ENCODE peak calls at places on chromosomes 13 and 19, in nine cellular contexts. One of them, this sample, is unnamed.

GRCh38 chr13:52353116-52353718 is 52.8 kb downstream of the THSD1 start:
- DNase-seq in stomach: no peak
- DNase-seq in K562: no peak
- DNase-seq in SK-N-SH: no peak
- DNase-seq in tibial nerve: no peak
- DNase-seq in HepG2: no peak
- DNase-seq in suprapubic skin: no peak
- DNase-seq in transverse colon: no peak
- DNase-seq in ovary: no peak
- DNase-seq in this sample: no peak

GRCh38 chr19:49442793-49443365 is 1.6 kb upstream of the SLC17A7 start:
- DNase-seq in stomach: peak; percentile 90
- DNase-seq in K562: peak; percentile 85
- DNase-seq in SK-N-SH: peak; percentile 91
- DNase-seq in tibial nerve: peak; percentile 96
- DNase-seq in HepG2: peak; percentile 86
- DNase-seq in suprapubic skin: peak; percentile 99
- DNase-seq in transverse colon: peak; percentile 96
- DNase-seq in ovary: peak; percentile 90
- DNase-seq in this sample: peak; percentile 97

GRCh38 chr13:80379245-80379644 is 38.3 kb upstream of the SPRY2 start:
- DNase-seq in stomach: no peak
- DNase-seq in K562: no peak
- DNase-seq in SK-N-SH: no peak
- DNase-seq in tibial nerve: no peak
- DNase-seq in HepG2: no peak
- DNase-seq in suprapubic skin: no peak
- DNase-seq in transverse colon: no peak
- DNase-seq in ovary: no peak
- DNase-seq in this sample: no peak

GRCh38 chr13:95150555-95150954 is 150.7 kb downstream of the ABCC4 start:
- DNase-seq in stomach: no peak
- DNase-seq in K562: no peak
- DNase-seq in SK-N-SH: no peak
- DNase-seq in tibial nerve: no peak
- DNase-seq in HepG2: peak; percentile 7
- DNase-seq in suprapubic skin: no peak
- DNase-seq in transverse colon: no peak
- DNase-seq in ovary: no peak
- DNase-seq in this sample: no peak

GRCh38 chr13:101515504-101515903 is 63.0 kb downstream of the ITGBL1 start:
- DNase-seq in stomach: no peak
- DNase-seq in K562: no peak
- DNase-seq in SK-N-SH: no peak
- DNase-seq in tibial nerve: no peak
- DNase-seq in HepG2: no peak
- DNase-seq in suprapubic skin: no peak
- DNase-seq in transverse colon: no peak
- DNase-seq in ovary: no peak
- DNase-seq in this sample: no peak

GRCh38 chr13:81874681-81875661 is 1534.0 kb upstream of the SPRY2 start:
- DNase-seq in stomach: no peak
- DNase-seq in K562: no peak
- DNase-seq in SK-N-SH: no peak
- DNase-seq in tibial nerve: no peak
- DNase-seq in HepG2: peak; percentile 10
- DNase-seq in suprapubic skin: no peak
- DNase-seq in transverse colon: no peak
- DNase-seq in ovary: no peak
- DNase-seq in this sample: no peak

GRCh38 chr13:47499358-47500150 is 501.5 kb downstream of the SUCLA2 start:
- DNase-seq in stomach: no peak
- DNase-seq in K562: no peak
- DNase-seq in SK-N-SH: no peak
- DNase-seq in tibial nerve: no peak
- DNase-seq in HepG2: no peak
- DNase-seq in suprapubic skin: no peak
- DNase-seq in transverse colon: no peak
- DNase-seq in ovary: no peak
- DNase-seq in this sample: no peak

GRCh38 chr19:49932731-49933131 is 3.4 kb upstream of the NUP62 start:
- DNase-seq in stomach: no peak
- DNase-seq in K562: no peak
- DNase-seq in SK-N-SH: no peak
- DNase-seq in tibial nerve: no peak
- DNase-seq in HepG2: no peak
- DNase-seq in suprapubic skin: no peak
- DNase-seq in transverse colon: no peak
- DNase-seq in ovary: no peak
- DNase-seq in this sample: no peak

GRCh38 chr19:2827840-2828489 is 8.3 kb downstream of the ZNF554 start:
- DNase-seq in stomach: no peak
- DNase-seq in K562: no peak
- DNase-seq in SK-N-SH: no peak
- DNase-seq in tibial nerve: no peak
- DNase-seq in HepG2: no peak
- DNase-seq in suprapubic skin: no peak
- DNase-seq in transverse colon: no peak
- DNase-seq in ovary: no peak
- DNase-seq in this sample: no peak

GRCh38 chr19:43624933-43625332 is 5.5 kb upstream of the ZNF428 start:
- DNase-seq in stomach: peak; percentile 70
- DNase-seq in K562: peak; percentile 87
- DNase-seq in SK-N-SH: no peak
- DNase-seq in tibial nerve: peak; percentile 28
- DNase-seq in HepG2: no peak
- DNase-seq in suprapubic skin: no peak
- DNase-seq in transverse colon: peak; percentile 82
- DNase-seq in ovary: peak; percentile 44
- DNase-seq in this sample: no peak

GRCh38 chr13:20426766-20427448 is 98.8 kb downstream of the CRYL1 start:
- DNase-seq in stomach: no peak
- DNase-seq in K562: no peak
- DNase-seq in SK-N-SH: no peak
- DNase-seq in tibial nerve: no peak
- DNase-seq in HepG2: no peak
- DNase-seq in suprapubic skin: no peak
- DNase-seq in transverse colon: no peak
- DNase-seq in ovary: no peak
- DNase-seq in this sample: no peak

GRCh38 chr13:90447735-90448103 is 899.8 kb upstream of the MIR17HG start:
- DNase-seq in stomach: no peak
- DNase-seq in K562: no peak
- DNase-seq in SK-N-SH: no peak
- DNase-seq in tibial nerve: no peak
- DNase-seq in HepG2: no peak
- DNase-seq in suprapubic skin: no peak
- DNase-seq in transverse colon: no peak
- DNase-seq in ovary: no peak
- DNase-seq in this sample: no peak

GRCh38 chr19:57559008-57559403 is 657 bp downstream of the ZNF550 start:
- DNase-seq in stomach: no peak
- DNase-seq in K562: peak; percentile 19
- DNase-seq in SK-N-SH: peak; percentile 54
- DNase-seq in tibial nerve: no peak
- DNase-seq in HepG2: peak; percentile 12
- DNase-seq in suprapubic skin: no peak
- DNase-seq in transverse colon: peak; percentile 10
- DNase-seq in ovary: no peak
- DNase-seq in this sample: no peak

GRCh38 chr19:2469102-2469914 is 6.6 kb upstream of the GADD45B start:
- DNase-seq in stomach: no peak
- DNase-seq in K562: peak; percentile 57
- DNase-seq in SK-N-SH: no peak
- DNase-seq in tibial nerve: no peak
- DNase-seq in HepG2: no peak
- DNase-seq in suprapubic skin: no peak
- DNase-seq in transverse colon: no peak
- DNase-seq in ovary: no peak
- DNase-seq in this sample: no peak

GRCh38 chr19:35868172-35868822 is at the start of gene APLP1:
- DNase-seq in stomach: peak; percentile 86
- DNase-seq in K562: peak; percentile 91
- DNase-seq in SK-N-SH: peak; percentile 92
- DNase-seq in tibial nerve: no peak
- DNase-seq in HepG2: peak; percentile 14
- DNase-seq in suprapubic skin: no peak
- DNase-seq in transverse colon: peak; percentile 59
- DNase-seq in ovary: peak; percentile 45
- DNase-seq in this sample: peak; percentile 79

GRCh38 chr13:72198967-72199601 is 332.1 kb upstream of the DACH1 start:
- DNase-seq in stomach: no peak
- DNase-seq in K562: no peak
- DNase-seq in SK-N-SH: no peak
- DNase-seq in tibial nerve: no peak
- DNase-seq in HepG2: peak; percentile 3
- DNase-seq in suprapubic skin: no peak
- DNase-seq in transverse colon: no peak
- DNase-seq in ovary: no peak
- DNase-seq in this sample: no peak

GRCh38 chr13:72194531-72194930 is 327.5 kb upstream of the DACH1 start:
- DNase-seq in stomach: no peak
- DNase-seq in K562: no peak
- DNase-seq in SK-N-SH: no peak
- DNase-seq in tibial nerve: no peak
- DNase-seq in HepG2: no peak
- DNase-seq in suprapubic skin: no peak
- DNase-seq in transverse colon: peak; percentile 74
- DNase-seq in ovary: no peak
- DNase-seq in this sample: no peak

GRCh38 chr13:72199640-72200039 is 332.6 kb upstream of the DACH1 start:
- DNase-seq in stomach: no peak
- DNase-seq in K562: no peak
- DNase-seq in SK-N-SH: no peak
- DNase-seq in tibial nerve: no peak
- DNase-seq in HepG2: no peak
- DNase-seq in suprapubic skin: no peak
- DNase-seq in transverse colon: no peak
- DNase-seq in ovary: no peak
- DNase-seq in this sample: no peak

GRCh38 chr13:72198042-72198441 is 331.0 kb upstream of the DACH1 start:
- DNase-seq in stomach: no peak
- DNase-seq in K562: no peak
- DNase-seq in SK-N-SH: no peak
- DNase-seq in tibial nerve: no peak
- DNase-seq in HepG2: no peak
- DNase-seq in suprapubic skin: no peak
- DNase-seq in transverse colon: no peak
- DNase-seq in ovary: no peak
- DNase-seq in this sample: no peak

GRCh38 chr13:72195044-72195704 is 328.2 kb upstream of the DACH1 start:
- DNase-seq in stomach: no peak
- DNase-seq in K562: no peak
- DNase-seq in SK-N-SH: no peak
- DNase-seq in tibial nerve: no peak
- DNase-seq in HepG2: no peak
- DNase-seq in suprapubic skin: no peak
- DNase-seq in transverse colon: no peak
- DNase-seq in ovary: no peak
- DNase-seq in this sample: no peak
- H3K27me3 ChIP-seq in stomach: no peaks in the 10 kb centered on the region
- H3K27me3 ChIP-seq in K562: no peaks in the 10 kb centered on the region
- H3K27me3 ChIP-seq in SK-N-SH: no peaks in the 10 kb centered on the region
- H3K27me3 ChIP-seq in tibial nerve: no peaks in the 10 kb centered on the region
- H3K27me3 ChIP-seq in HepG2: no peaks in the 10 kb centered on the region
- H3K27me3 ChIP-seq in suprapubic skin: no peaks in the 10 kb centered on the region
- H3K27me3 ChIP-seq in transverse colon: no peaks in the 10 kb centered on the region
- H3K27me3 ChIP-seq in ovary: no peaks in the 10 kb centered on the region
- H3K27me3 ChIP-seq in this sample: no peaks in the 10 kb centered on the region

DNA sequence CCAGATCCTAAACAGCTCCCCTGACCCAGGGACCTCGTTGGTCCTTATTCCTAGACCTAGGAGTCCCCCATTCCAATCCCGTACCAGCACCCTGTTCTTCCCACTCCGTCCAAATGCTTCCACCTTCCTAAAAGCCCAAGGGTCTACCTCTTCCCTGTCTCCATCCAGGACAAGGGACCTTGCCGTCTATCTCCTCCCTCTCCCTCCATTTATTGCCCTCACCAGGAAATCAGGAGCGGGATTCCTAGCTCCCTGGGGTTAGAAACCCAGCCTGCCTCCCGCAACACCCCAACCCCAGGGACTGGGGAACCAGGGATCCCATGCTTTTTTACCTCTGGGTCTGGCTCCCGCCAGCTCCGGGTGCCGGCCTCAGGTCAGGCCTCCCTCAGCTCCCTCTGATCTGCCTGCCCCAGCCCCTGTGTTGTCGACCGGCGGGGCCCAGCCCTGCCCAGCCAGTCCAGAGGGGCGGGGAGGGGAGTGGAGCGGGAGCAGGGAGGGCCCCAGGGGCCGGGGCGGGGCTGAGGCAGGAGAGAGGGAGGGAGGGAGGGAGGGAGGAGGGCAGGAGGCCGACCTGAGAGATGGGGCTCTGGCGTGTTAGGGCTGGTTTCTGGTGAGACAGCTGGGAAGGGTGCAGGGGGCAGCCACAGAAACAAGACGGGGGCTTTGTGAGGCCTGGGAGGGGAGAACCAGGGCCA is at the start of gene B3GNT8:
- DNase-seq in stomach: peak; percentile 86
- DNase-seq in K562: peak; percentile 94
- DNase-seq in SK-N-SH: peak; percentile 71
- DNase-seq in tibial nerve: peak; percentile 71
- DNase-seq in HepG2: peak; percentile 59
- DNase-seq in suprapubic skin: peak; percentile 92
- DNase-seq in transverse colon: peak; percentile 94
- DNase-seq in ovary: peak; percentile 86
- DNase-seq in this sample: peak; percentile 94
- TF ChIP-seq EP300 in stomach: no peak
- TF ChIP-seq EP300 in K562: no peak
- TF ChIP-seq EP300 in SK-N-SH: no peak
- TF ChIP-seq EP300 in tibial nerve: no peak
- TF ChIP-seq EP300 in HepG2: no peak
- TF ChIP-seq EP300 in suprapubic skin: no peak
- TF ChIP-seq EP300 in transverse colon: no peak
- TF ChIP-seq EP300 in ovary: no peak
- TF ChIP-seq EP300 in this sample: no peak

GRCh38 chr13:25222740-25223139 is 50.7 kb upstream of the AMER2 start:
- DNase-seq in stomach: no peak
- DNase-seq in K562: no peak
- DNase-seq in SK-N-SH: no peak
- DNase-seq in tibial nerve: no peak
- DNase-seq in HepG2: no peak
- DNase-seq in suprapubic skin: no peak
- DNase-seq in transverse colon: no peak
- DNase-seq in ovary: no peak
- DNase-seq in this sample: no peak
- H3K27me3 ChIP-seq in stomach: no peaks in the 10 kb centered on the region
- H3K27me3 ChIP-seq in K562: peaks cover 14% of the 10 kb centered on the region
- H3K27me3 ChIP-seq in SK-N-SH: peaks cover 58% of the 10 kb centered on the region
- H3K27me3 ChIP-seq in tibial nerve: no peaks in the 10 kb centered on the region
- H3K27me3 ChIP-seq in HepG2: peaks cover 52% of the 10 kb centered on the region
- H3K27me3 ChIP-seq in suprapubic skin: peaks cover 9% of the 10 kb centered on the region
- H3K27me3 ChIP-seq in transverse colon: no peaks in the 10 kb centered on the region
- H3K27me3 ChIP-seq in ovary: no peaks in the 10 kb centered on the region
- H3K27me3 ChIP-seq in this sample: peaks cover 2% of the 10 kb centered on the region

GRCh38 chr13:83019986-83020385 is 862.3 kb downstream of the SLITRK1 start:
- DNase-seq in stomach: no peak
- DNase-seq in K562: no peak
- DNase-seq in SK-N-SH: no peak
- DNase-seq in tibial nerve: no peak
- DNase-seq in HepG2: no peak
- DNase-seq in suprapubic skin: no peak
- DNase-seq in transverse colon: no peak
- DNase-seq in ovary: no peak
- DNase-seq in this sample: no peak

GRCh38 chr13:83024226-83024625 is 858.0 kb downstream of the SLITRK1 start:
- DNase-seq in stomach: no peak
- DNase-seq in K562: no peak
- DNase-seq in SK-N-SH: no peak
- DNase-seq in tibial nerve: no peak
- DNase-seq in HepG2: no peak
- DNase-seq in suprapubic skin: no peak
- DNase-seq in transverse colon: no peak
- DNase-seq in ovary: no peak
- DNase-seq in this sample: no peak

GRCh38 chr13:83024955-83025594 is 857.2 kb downstream of the SLITRK1 start:
- DNase-seq in stomach: no peak
- DNase-seq in K562: no peak
- DNase-seq in SK-N-SH: no peak
- DNase-seq in tibial nerve: no peak
- DNase-seq in HepG2: no peak
- DNase-seq in suprapubic skin: no peak
- DNase-seq in transverse colon: no peak
- DNase-seq in ovary: no peak
- DNase-seq in this sample: no peak
- TF ChIP-seq EP300 in stomach: no peak
- TF ChIP-seq EP300 in K562: no peak
- TF ChIP-seq EP300 in SK-N-SH: no peak
- TF ChIP-seq EP300 in tibial nerve: no peak
- TF ChIP-seq EP300 in HepG2: no peak
- TF ChIP-seq EP300 in suprapubic skin: no peak
- TF ChIP-seq EP300 in transverse colon: no peak
- TF ChIP-seq EP300 in ovary: no peak
- TF ChIP-seq EP300 in this sample: no peak

This sample was measured in sigmoid colon.